ENCODE peak calls at places on chromosomes 12 and 14, in four cellular contexts. N, S, U and X are unnamed samples.

GRCh38 chr12:101671157-101671791 is 26.2 kb upstream of the CHPT1 start:
- DNase-seq in N (no peak), S (peak), U (peak), X (peak)

GRCh38 chr14:87888136-87888999 is 104.6 kb downstream of the GALC start:
- DNase-seq in N (no peak), S (no peak), U (no peak), X (no peak)

GRCh38 chr12:10368206-10369171 is 21.4 kb downstream of the KLRK1 start:
- DNase-seq in N (no peak), S (no peak), U (no peak), X (no peak)

GRCh38 chr14:44833376-44833775 is 128.4 kb downstream of the KLHL28 start:
- DNase-seq in N (no peak), S (no peak), U (no peak), X (no peak)

GRCh38 chr12:67804168-67804567 is 155.6 kb downstream of the DYRK2 start:
- DNase-seq in N (no peak), S (no peak), U (no peak), X (no peak)

GRCh38 chr12:113980054-113980453 is 13.9 kb upstream of the RBM19 start:
- DNase-seq in N (no peak), S (no peak), U (no peak), X (no peak)

GRCh38 chr12:25861226-25861625 is 97.3 kb upstream of the RASSF8 start:
- DNase-seq in N (no peak), S (no peak), U (no peak), X (no peak)

GRCh38 chr14:105182296-105183020 is 1.3 kb upstream of the NUDT14 start:
- DNase-seq in N (no peak), S (no peak), U (no peak), X (no peak)

GRCh38 chr12:89348894-89349669 is 3.2 kb downstream of the DUSP6 start:
- DNase-seq in N (no peak), S (no peak), U (no peak), X (no peak)

GRCh38 chr14:94342334-94342934 is 19.3 kb upstream of the SERPINA6 start:
- DNase-seq in N (peak), S (no peak), U (peak), X (peak)

GRCh38 chr12:112584266-112584722 is 165.5 kb downstream of the PTPN11 start:
- DNase-seq in N (no peak), S (no peak), U (no peak), X (no peak)

GRCh38 chr12:57864382-57864781 is 17.9 kb upstream of the CTDSP2 start:
- DNase-seq in N (no peak), S (no peak), U (no peak), X (no peak)

GRCh38 chr14:99522457-99522891 is 41.3 kb downstream of the CCNK start:
- DNase-seq in N (no peak), S (no peak), U (no peak), X (no peak)

GRCh38 chr12:54586620-54587019 is 1.8 kb downstream of the PPP1R1A start:
- DNase-seq in N (no peak), S (no peak), U (no peak), X (no peak)

GRCh38 chr12:107513184-107513583 is 172.4 kb upstream of the PWP1 start:
- DNase-seq in N (no peak), S (no peak), U (no peak), X (no peak)

GRCh38 chr12:128916425-128916824 is 63.1 kb downstream of the GLT1D1 start:
- DNase-seq in N (no peak), S (no peak), U (no peak), X (no peak)

GRCh38 chr12:56593909-56594621 is 36.1 kb downstream of the BAZ2A start:
- DNase-seq in N (peak), S (peak), U (peak), X (peak)

GRCh38 chr14:35400707-35401421 is 3.7 kb downstream of the NFKBIA start:
- DNase-seq in N (peak), S (no peak), U (no peak), X (no peak)

GRCh38 chr12:6946920-6947374 is 3.1 kb downstream of the C12orf57 start:
- DNase-seq in N (no peak), S (no peak), U (no peak), X (no peak)

GRCh38 chr12:6950401-6950801 is 755 bp upstream of the PTPN6 start:
- DNase-seq in N (peak), S (peak), U (no peak), X (no peak)

GRCh38 chr12:6947615-6948014 is 3.5 kb upstream of the PTPN6 start:
- DNase-seq in N (peak), S (no peak), U (no peak), X (no peak)

GRCh38 chr12:6950944-6951540 is at the start of gene PTPN6:
- DNase-seq in N (peak), S (peak), U (peak), X (peak)

GRCh38 chr12:6949063-6949594 is 2.0 kb upstream of the PTPN6 start:
- DNase-seq in N (peak), S (no peak), U (no peak), X (peak)
- TF ChIP-seq CTCF in N (peak), S (no peak), U (no peak), X (peak)

DNA sequence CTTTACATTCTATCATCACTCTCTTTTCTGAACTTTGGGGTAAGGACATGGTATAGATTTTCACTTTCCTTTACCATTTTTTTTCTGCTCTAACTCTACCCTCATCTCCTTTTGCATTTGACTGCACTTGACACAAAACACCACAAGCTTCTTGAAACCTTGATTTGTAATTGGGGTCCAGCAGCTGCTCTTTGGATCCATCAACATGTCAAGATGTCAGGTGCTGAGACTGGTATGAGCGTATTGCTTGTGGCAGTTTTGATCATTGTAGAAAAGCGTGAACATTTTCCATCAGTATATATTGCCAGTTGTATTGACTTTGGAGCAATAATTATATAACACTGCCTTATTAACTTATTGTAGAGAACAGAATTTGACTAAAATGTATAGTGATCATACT is 838.6 kb downstream of the TRHDE start:
- DNase-seq in N (no peak), S (no peak), U (no peak), X (no peak)
- TF ChIP-seq CTCF in N (no peak), S (no peak), U (no peak), X (no peak)

GRCh38 chr14:29166507-29166906 is 399.9 kb downstream of the FOXG1 start:
- DNase-seq in N (no peak), S (no peak), U (no peak), X (no peak)
- TF ChIP-seq CTCF in N (no peak), S (no peak), U (no peak), X (no peak)

GRCh38 chr14:91372680-91373495 is 44.7 kb downstream of the CCDC88C start:
- DNase-seq in N (no peak), S (no peak), U (peak), X (no peak)
- TF ChIP-seq CTCF in N (no peak), S (peak), U (no peak), X (no peak)

GRCh38 chr12:30988887-30989286 is 62.3 kb downstream of the TSPAN11 start:
- DNase-seq in N (no peak), S (no peak), U (no peak), X (no peak)

GRCh38 chr12:30990776-30991175 is 64.2 kb downstream of the TSPAN11 start:
- DNase-seq in N (no peak), S (no peak), U (no peak), X (no peak)

GRCh38 chr12:30988086-30988485 is 61.5 kb downstream of the TSPAN11 start:
- DNase-seq in N (no peak), S (no peak), U (no peak), X (no peak)

GRCh38 chr12:30990316-30990715 is 63.8 kb downstream of the TSPAN11 start:
- DNase-seq in N (no peak), S (no peak), U (no peak), X (no peak)

DNA sequence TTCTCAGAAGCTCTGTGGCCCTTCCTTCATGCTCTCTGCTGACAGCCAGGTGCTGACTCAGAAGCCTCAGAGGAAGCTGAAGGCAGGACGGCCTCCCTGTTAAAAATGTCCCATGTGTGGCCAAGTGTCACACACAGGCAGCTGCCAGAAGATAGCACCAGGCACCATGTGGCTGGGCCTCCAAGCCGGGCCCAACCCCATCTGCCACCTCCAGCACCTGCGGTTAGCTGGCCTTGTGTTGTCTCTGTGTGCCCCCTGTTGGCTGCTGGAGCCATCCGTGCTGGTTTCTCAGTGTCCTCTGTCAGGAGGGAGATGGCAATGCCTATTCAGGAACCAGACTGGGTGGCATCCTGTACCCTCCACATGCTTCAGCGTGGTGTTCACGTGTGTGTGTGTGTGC is 63.2 kb downstream of the TSPAN11 start:
- DNase-seq in N (no peak), S (peak), U (no peak), X (no peak)
- TF ChIP-seq CTCF in N (peak), S (peak), U (no peak), X (no peak)

GRCh38 chr14:80901260-80901659 is 40.3 kb downstream of the CEP128 start:
- DNase-seq in N (no peak), S (no peak), U (no peak), X (no peak)
- TF ChIP-seq CTCF in N (no peak), S (no peak), U (no peak), X (no peak)